ENCODE peak calls at places on chromosome 16, in four cellular contexts. P, O, Z and C are unnamed samples. For H3K4me1, the result is how much of the 10 kb centered on the place peaks cover.

GRCh38 chr16:77881355-77882003 is 93.1 kb downstream of the VAT1L start:
- DNase-seq in P (no peak), O (no peak), Z (no peak), C (no peak)

GRCh38 chr16:27624154-27625049 is 74.5 kb downstream of the KATNIP start:
- DNase-seq in P (no peak), O (peak), Z (no peak), C (no peak)

GRCh38 chr16:11058820-11059219 is 114.5 kb downstream of the CLEC16A start:
- DNase-seq in P (no peak), O (no peak), Z (no peak), C (no peak)

GRCh38 chr16:23829454-23829853 is 6.3 kb upstream of the PRKCB start:
- DNase-seq in P (no peak), O (no peak), Z (no peak), C (no peak)

GRCh38 chr16:30787613-30788378 is 791 bp upstream of the ZNF629 start:
- DNase-seq in P (no peak), O (no peak), Z (no peak), C (no peak)

GRCh38 chr16:65667013-65667578 is 545.2 kb upstream of the CDH11 start:
- DNase-seq in P (no peak), O (no peak), Z (peak), C (peak)

GRCh38 chr16:46885960-46886763 is 2.0 kb downstream of the GPT2 start:
- DNase-seq in P (no peak), O (no peak), Z (peak), C (no peak)

GRCh38 chr16:31487720-31488629 is 5.1 kb downstream of the SLC5A2 start:
- DNase-seq in P (peak), O (peak), Z (peak), C (no peak)

GRCh38 chr16:67676516-67676915 is 9.9 kb downstream of the C16orf86 start:
- DNase-seq in P (no peak), O (no peak), Z (no peak), C (no peak)

DNA sequence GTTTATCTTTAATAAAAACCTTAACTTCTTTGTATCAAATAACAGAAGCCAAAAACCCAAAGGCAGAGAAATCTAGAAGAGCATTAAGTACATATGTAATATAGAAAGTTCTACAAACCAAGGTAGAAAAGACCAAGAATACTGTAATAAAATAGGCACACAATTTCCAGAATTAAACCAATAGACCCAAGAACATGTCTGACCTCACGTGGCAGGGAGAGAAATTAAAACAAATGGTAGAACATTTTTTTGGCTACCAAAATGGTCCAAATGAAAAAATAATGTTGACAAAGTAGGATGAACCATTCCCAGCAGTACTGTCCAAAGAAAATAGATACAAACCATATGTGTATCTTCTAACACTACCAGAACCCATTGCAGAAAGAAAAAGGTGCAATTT is 183.5 kb downstream of the CPPED1 start:
- DNase-seq in P (no peak), O (no peak), Z (no peak), C (no peak)
- H3K4me3 ChIP-seq in P (no peak), O (no peak), Z (no peak), C (no peak)

GRCh38 chr16:81575834-81576233 is 131.2 kb downstream of the CMIP start:
- DNase-seq in P (no peak), O (no peak), Z (no peak), C (no peak)

GRCh38 chr16:81574168-81574567 is 129.6 kb downstream of the CMIP start:
- DNase-seq in P (no peak), O (no peak), Z (no peak), C (no peak)

GRCh38 chr16:81571592-81572230 is 127.1 kb downstream of the CMIP start:
- DNase-seq in P (no peak), O (no peak), Z (no peak), C (no peak)

GRCh38 chr16:81575307-81575706 is 130.7 kb downstream of the CMIP start:
- DNase-seq in P (no peak), O (no peak), Z (no peak), C (no peak)

DNA sequence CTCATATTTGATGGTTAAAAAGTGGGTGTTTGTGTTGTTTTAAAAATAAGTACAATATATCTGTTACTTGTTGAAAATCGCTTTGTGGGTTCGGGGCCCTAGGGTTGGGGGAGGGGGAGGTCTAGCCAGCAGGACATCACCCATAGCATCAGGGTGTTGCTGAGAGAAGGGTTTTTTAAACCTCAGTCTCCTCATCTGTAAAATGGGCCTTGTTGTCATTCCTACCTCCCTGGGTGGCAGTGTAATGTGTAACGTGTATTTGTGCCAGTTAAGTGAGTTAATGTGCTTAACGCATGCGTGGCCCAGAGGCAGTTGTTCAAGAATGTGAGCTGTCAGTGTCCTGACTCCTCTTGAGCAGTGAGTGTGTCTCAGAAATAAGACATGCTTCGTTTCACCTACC is 128.9 kb downstream of the CMIP start:
- DNase-seq in P (no peak), O (no peak), Z (no peak), C (no peak)
- H3K4me1 ChIP-seq in P (under half), O (under half), Z (under half), C (under half)

GRCh38 chr16:50267151-50267631 is 840 bp downstream of the ADCY7 start:
- DNase-seq in P (no peak), O (no peak), Z (no peak), C (no peak)
- H3K4me3 ChIP-seq in P (peak), O (peak), Z (no peak), C (peak)

GRCh38 chr16:75105306-75106061 is 11.1 kb downstream of the LDHD start:
- DNase-seq in P (no peak), O (peak), Z (peak), C (peak)

GRCh38 chr16:75104836-75105235 is 11.7 kb downstream of the LDHD start:
- DNase-seq in P (no peak), O (no peak), Z (no peak), C (no peak)

GRCh38 chr16:75099738-75100615 is 16.6 kb downstream of the LDHD start:
- DNase-seq in P (no peak), O (no peak), Z (no peak), C (no peak)

GRCh38 chr16:75103994-75104393 is 12.6 kb downstream of the LDHD start:
- DNase-seq in P (no peak), O (no peak), Z (no peak), C (no peak)

GRCh38 chr16:75102595-75102994 is 14.0 kb downstream of the LDHD start:
- DNase-seq in P (no peak), O (no peak), Z (no peak), C (no peak)
- H3K4me1 ChIP-seq in P (under half), O (under half), Z (under half), C (under half)

DNA sequence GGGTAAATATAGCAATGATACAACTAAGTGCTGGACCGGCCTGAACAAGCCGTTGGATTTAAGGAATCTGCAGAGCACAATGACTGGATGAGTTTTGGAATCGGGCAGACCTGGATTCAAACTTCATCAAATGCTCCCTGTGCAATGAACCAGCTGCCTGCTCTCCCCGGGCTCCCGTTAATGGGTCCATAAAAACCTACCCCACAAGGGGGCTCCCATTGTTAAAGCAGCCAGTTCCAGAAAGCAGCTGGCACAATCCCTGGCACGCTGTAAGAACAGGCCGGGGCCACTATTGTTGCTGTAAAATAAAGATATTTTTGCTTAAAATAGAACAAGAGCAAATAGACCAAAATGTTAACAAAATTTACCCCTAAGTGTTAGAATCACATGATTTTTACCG is 131.9 kb downstream of the C16orf95 start:
- DNase-seq in P (no peak), O (no peak), Z (no peak), C (no peak)
- H3K4me3 ChIP-seq in P (no peak), O (no peak), Z (no peak), C (no peak)

GRCh38 chr16:70713781-70714180 is 27.9 kb upstream of the MTSS2 start:
- DNase-seq in P (no peak), O (no peak), Z (no peak), C (no peak)

GRCh38 chr16:70712359-70712758 is 26.5 kb upstream of the MTSS2 start:
- DNase-seq in P (no peak), O (no peak), Z (no peak), C (no peak)

GRCh38 chr16:70711211-70711978 is 25.5 kb upstream of the MTSS2 start:
- DNase-seq in P (no peak), O (no peak), Z (no peak), C (no peak)

GRCh38 chr16:70713342-70713741 is 27.5 kb upstream of the MTSS2 start:
- DNase-seq in P (no peak), O (no peak), Z (no peak), C (no peak)

GRCh38 chr16:70712942-70713341 is 27.1 kb upstream of the MTSS2 start:
- DNase-seq in P (no peak), O (no peak), Z (no peak), C (no peak)
- H3K4me1 ChIP-seq in P (under half), O (under half), Z (half or more), C (under half)

GRCh38 chr16:85609539-85609938 is 3.6 kb upstream of the GSE1 start:
- DNase-seq in P (no peak), O (no peak), Z (no peak), C (no peak)

GRCh38 chr16:85610059-85610445 is 3.1 kb upstream of the GSE1 start:
- DNase-seq in P (no peak), O (peak), Z (no peak), C (no peak)

GRCh38 chr16:85611455-85612190 is 1.5 kb upstream of the GSE1 start:
- DNase-seq in P (peak), O (peak), Z (peak), C (no peak)

GRCh38 chr16:85611205-85611454 is 2.0 kb upstream of the GSE1 start:
- DNase-seq in P (no peak), O (no peak), Z (peak), C (no peak)

DNA sequence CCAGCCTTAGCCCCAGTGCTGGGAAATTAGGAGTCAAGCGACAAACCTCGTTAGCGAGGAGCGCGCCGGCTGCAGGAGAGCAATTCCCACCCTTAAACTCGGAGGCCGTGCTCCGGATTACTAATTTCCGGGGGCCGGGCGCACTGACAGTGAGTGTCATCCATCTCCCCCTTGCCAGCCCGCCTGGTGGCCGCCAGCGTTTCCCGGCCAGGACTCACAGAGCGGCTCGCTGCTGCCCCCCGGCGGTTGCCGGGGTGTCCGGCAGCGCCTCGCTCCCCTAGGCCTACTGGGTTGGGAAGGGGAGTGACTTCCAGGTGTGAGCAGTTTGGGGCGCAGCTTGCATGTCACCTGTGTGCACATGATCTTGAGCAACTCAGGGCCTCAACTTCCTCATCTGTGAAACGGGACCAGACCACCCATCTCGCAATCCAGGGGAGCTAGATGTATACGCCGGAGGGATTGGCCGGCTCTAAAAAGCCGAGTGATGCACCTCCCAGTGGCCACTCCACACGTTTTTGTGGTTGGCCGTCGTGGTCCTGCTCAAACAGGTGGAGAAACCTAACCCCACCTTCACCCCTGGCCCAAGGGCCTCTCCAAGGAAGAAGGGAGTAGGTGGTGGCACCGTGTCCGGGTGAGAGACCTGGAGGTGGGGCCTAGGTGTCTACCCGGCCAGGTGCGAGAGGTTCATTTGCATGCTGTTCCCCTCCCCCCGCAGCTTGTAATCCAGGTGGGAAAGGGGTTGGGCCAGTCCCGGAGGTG is 2.5 kb upstream of the GSE1 start:
- DNase-seq in P (peak), O (peak), Z (peak), C (peak)
- H3K4me3 ChIP-seq in P (peak), O (peak), Z (peak), C (no peak)